ENCODE peak calls at places on chromosomes 11 and 22, in five cellular contexts. Z, A, L, W and C are unnamed samples.

GRCh38 chr11:11336664-11337063 is 16.4 kb downstream of the CSNK2A3 start:
- DNase-seq in Z (no peak), A (no peak), L (no peak), W (no peak), C (no peak)

GRCh38 chr11:44159848-44160721 is 64.6 kb downstream of the EXT2 start:
- DNase-seq in Z (no peak), A (no peak), L (no peak), W (no peak), C (no peak)

GRCh38 chr11:1771700-1772099 is 8.0 kb upstream of the CTSD start:
- DNase-seq in Z (no peak), A (no peak), L (no peak), W (no peak), C (no peak)

GRCh38 chr11:2772544-2773031 is 72.8 kb upstream of the KCNQ1OT1 start:
- DNase-seq in Z (no peak), A (peak), L (peak), W (no peak), C (peak)

GRCh38 chr11:43555811-43556210 is 124.7 kb upstream of the HSD17B12 start:
- DNase-seq in Z (no peak), A (no peak), L (no peak), W (peak), C (peak)

GRCh38 chr22:44314425-44315067 is 1.8 kb upstream of the SHISAL1 start:
- DNase-seq in Z (no peak), A (no peak), L (no peak), W (no peak), C (no peak)

GRCh38 chr11:117478926-117479325 is 151.3 kb downstream of the CEP164 start:
- DNase-seq in Z (no peak), A (no peak), L (no peak), W (no peak), C (no peak)

GRCh38 chr11:46294365-46295309 is 17.2 kb downstream of the CREB3L1 start:
- DNase-seq in Z (no peak), A (no peak), L (no peak), W (peak), C (no peak)

GRCh38 chr11:95917188-95918036 is 6.5 kb downstream of the MTMR2 start:
- DNase-seq in Z (no peak), A (no peak), L (no peak), W (no peak), C (no peak)

GRCh38 chr11:74487875-74488274 is 5.6 kb downstream of the LIPT2 start:
- DNase-seq in Z (no peak), A (no peak), L (no peak), W (peak), C (peak)

GRCh38 chr11:21556936-21557335 is 635.9 kb upstream of the ANO5 start:
- DNase-seq in Z (no peak), A (no peak), L (no peak), W (no peak), C (no peak)

GRCh38 chr11:129023968-129024676 is 81.5 kb upstream of the TP53AIP1 start:
- DNase-seq in Z (no peak), A (no peak), L (peak), W (peak), C (peak)

GRCh38 chr11:33696931-33697638 is 3.5 kb downstream of the C11orf91 start:
- DNase-seq in Z (no peak), A (no peak), L (no peak), W (no peak), C (no peak)

GRCh38 chr11:74557526-74557925 is 34.9 kb upstream of the POLD3 start:
- DNase-seq in Z (no peak), A (no peak), L (no peak), W (no peak), C (no peak)